ENCODE peak calls at places on chromosomes 1 and 21, in five cellular contexts. S, B, H, N and T are unnamed samples.

GRCh38 chr1:170791941-170792340 is 128.0 kb downstream of the PRRX1 start:
- DNase-seq in S (no peak), B (no peak), H (no peak), N (no peak), T (no peak)

GRCh38 chr1:210298936-210299335 is 29.8 kb upstream of the HHAT start:
- DNase-seq in S (no peak), N (no peak), B (no peak), H (no peak), T (no peak)

GRCh38 chr1:17735340-17735739 is 19.8 kb upstream of the ACTL8 start:
- DNase-seq in N (no peak), B (no peak), H (no peak), S (no peak), T (no peak)

GRCh38 chr1:33120436-33121231 is 39.7 kb downstream of the AZIN2 start:
- DNase-seq in H (no peak), S (no peak), B (peak), N (no peak), T (no peak)

GRCh38 chr1:24932284-24932683 is 2.2 kb upstream of the RUNX3 start:
- DNase-seq in S (no peak), H (no peak), B (peak), N (no peak), T (peak)

GRCh38 chr1:152451254-152451653 is 37.2 kb upstream of the CRNN start:
- DNase-seq in H (no peak), B (no peak), S (peak), N (no peak), T (peak)

GRCh38 chr21:37072239-37072987 is 458 bp downstream of the PIGP start:
- DNase-seq in H (no peak), S (no peak), B (no peak), N (no peak), T (peak)

GRCh38 chr1:101371259-101371658 is 134.4 kb downstream of the S1PR1 start:
- DNase-seq in S (peak), N (no peak), B (no peak), H (peak), T (no peak)

GRCh38 chr1:202310746-202311145 is 31.0 kb downstream of the UBE2T start:
- DNase-seq in N (no peak), S (no peak), B (no peak), H (no peak), T (no peak)

GRCh38 chr1:2132222-2133038 is 62.1 kb downstream of the FAAP20 start:
- DNase-seq in S (peak), B (peak), H (no peak), N (no peak), T (peak)

GRCh38 chr1:162996261-162996660 is 72.9 kb upstream of the RGS4 start:
- DNase-seq in B (no peak), N (no peak), S (no peak), H (no peak), T (no peak)

GRCh38 chr1:100178092-100178491 is at the start of gene LRRC39:
- DNase-seq in H (no peak), B (no peak), N (no peak), S (no peak), T (peak)

GRCh38 chr1:110475358-110476027 is 24.5 kb downstream of the PROK1 start:
- DNase-seq in N (no peak), B (no peak), S (no peak), H (no peak), T (peak)

GRCh38 chr1:30315185-30315960 is 408.0 kb downstream of the MATN1 start:
- DNase-seq in S (no peak), N (no peak), H (no peak), B (no peak), T (no peak)

GRCh38 chr1:232529747-232530146 is 100.2 kb downstream of the SIPA1L2 start:
- DNase-seq in B (no peak), N (no peak), H (no peak), S (no peak), T (no peak)

GRCh38 chr21:34345091-34345871 is 18.5 kb upstream of the KCNE2 start:
- DNase-seq in N (no peak), B (no peak), H (no peak), S (no peak), T (no peak)
- TF ChIP-seq CHD2 in N (no peak), B (no peak), H (no peak), S (no peak), T (no peak)

GRCh38 chr1:45621895-45622266 is 2.0 kb downstream of the CCDC17 start:
- DNase-seq in S (no peak), N (no peak), B (no peak), H (no peak), T (no peak)

GRCh38 chr1:45621501-45621836 is 2.4 kb downstream of the CCDC17 start:
- DNase-seq in H (no peak), S (no peak), N (no peak), B (peak), T (no peak)

GRCh38 chr1:45620588-45621500 is 3.0 kb downstream of the CCDC17 start:
- DNase-seq in H (no peak), S (no peak), B (no peak), N (no peak), T (no peak)

GRCh38 chr1:45622891-45623394 is 911 bp downstream of the CCDC17 start:
- DNase-seq in H (no peak), S (no peak), B (peak), N (no peak), T (peak)

DNA sequence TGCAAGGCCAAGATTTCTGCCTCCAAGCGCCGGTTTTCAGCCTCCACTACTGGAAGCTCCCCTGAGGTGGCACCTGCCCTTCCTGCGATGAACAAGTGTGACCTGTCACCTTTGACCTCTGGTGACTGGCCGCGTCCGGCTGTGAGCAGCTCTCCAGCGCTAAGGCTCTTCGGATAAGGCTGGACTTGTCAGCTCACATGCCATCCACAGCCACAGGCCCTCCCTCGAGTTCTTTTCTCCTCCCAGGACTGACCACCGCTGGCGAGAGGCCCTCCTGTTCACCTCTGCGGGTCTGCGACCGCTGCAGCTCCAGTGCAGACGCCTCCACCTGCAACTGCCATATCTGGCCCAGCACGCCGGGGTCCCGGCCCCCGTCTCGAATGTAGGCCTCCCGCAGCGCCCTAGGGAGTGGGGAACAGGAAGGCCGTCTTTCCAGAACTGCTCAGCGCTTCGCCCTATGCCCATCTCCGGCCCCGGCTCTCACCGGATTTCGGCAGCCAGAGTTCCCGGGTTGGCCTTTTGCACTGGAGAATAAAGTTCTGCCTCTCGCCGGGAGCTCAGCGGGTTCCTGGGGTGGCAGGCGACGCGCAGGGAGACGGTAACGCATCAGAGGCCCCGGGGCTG is 1.5 kb downstream of the CCDC17 start:
- DNase-seq in N (no peak), H (no peak), B (peak), S (no peak), T (peak)
- TF ChIP-seq TAF1 in N (no peak), H (no peak), B (no peak), S (no peak), T (no peak)

GRCh38 chr1:194297100-194297499 is 1110.7 kb upstream of the B3GALT2 start:
- DNase-seq in H (no peak), B (no peak), N (no peak), S (no peak), T (no peak)

GRCh38 chr1:194297999-194298598 is 1111.7 kb upstream of the B3GALT2 start:
- DNase-seq in N (no peak), H (no peak), B (no peak), S (no peak), T (no peak)

GRCh38 chr1:194294006-194294405 is 1107.6 kb upstream of the B3GALT2 start:
- DNase-seq in H (no peak), N (no peak), B (no peak), S (no peak), T (no peak)

GRCh38 chr1:194296201-194296600 is 1109.8 kb upstream of the B3GALT2 start:
- DNase-seq in N (no peak), B (no peak), S (no peak), H (no peak), T (no peak)

GRCh38 chr1:194295690-194296089 is 1109.3 kb upstream of the B3GALT2 start:
- DNase-seq in S (peak), N (no peak), B (no peak), H (no peak), T (peak)
- TF ChIP-seq CHD2 in S (no peak), N (no peak), B (no peak), H (no peak), T (no peak)

GRCh38 chr1:71303617-71304041 is 222.8 kb upstream of the ZRANB2 start:
- DNase-seq in H (no peak), N (no peak), S (no peak), B (no peak), T (no peak)

GRCh38 chr1:71312545-71312944 is 231.7 kb upstream of the ZRANB2 start:
- DNase-seq in S (no peak), B (no peak), N (no peak), H (no peak), T (no peak)

GRCh38 chr1:71311396-71311795 is 230.6 kb upstream of the ZRANB2 start:
- DNase-seq in B (no peak), N (no peak), S (no peak), H (no peak), T (no peak)

GRCh38 chr1:71304125-71304524 is 223.3 kb upstream of the ZRANB2 start:
- DNase-seq in N (no peak), S (no peak), H (no peak), B (no peak), T (no peak)

GRCh38 chr1:71307451-71307850 is 226.6 kb upstream of the ZRANB2 start:
- DNase-seq in H (no peak), S (no peak), N (no peak), B (peak), T (no peak)
- TF ChIP-seq TAF1 in H (no peak), S (no peak), N (no peak), B (no peak), T (no peak)

GRCh38 chr1:114080511-114081144 is 73.0 kb downstream of the SYT6 start:
- DNase-seq in B (no peak), S (no peak), N (no peak), H (no peak), T (peak)

GRCh38 chr1:114079596-114080190 is 74.0 kb downstream of the SYT6 start:
- DNase-seq in H (no peak), S (no peak), B (no peak), N (no peak), T (no peak)

GRCh38 chr1:114082047-114082630 is 71.5 kb downstream of the SYT6 start:
- DNase-seq in H (no peak), B (no peak), S (no peak), N (no peak), T (no peak)

GRCh38 chr1:114081145-114082046 is 72.3 kb downstream of the SYT6 start:
- DNase-seq in B (no peak), S (no peak), N (no peak), H (no peak), T (no peak)

GRCh38 chr1:114083186-114083585 is 70.5 kb downstream of the SYT6 start:
- DNase-seq in H (no peak), B (no peak), N (no peak), S (no peak), T (no peak)
- TF ChIP-seq CHD2 in H (no peak), B (no peak), N (no peak), S (no peak), T (no peak)

GRCh38 chr1:215360786-215361185 is 206.3 kb upstream of the KCTD3 start:
- DNase-seq in B (no peak), N (no peak), S (no peak), H (no peak), T (no peak)
- TF ChIP-seq TAF1 in B (no peak), N (no peak), S (no peak), H (no peak), T (no peak)

GRCh38 chr1:69814926-69815325 is 247.2 kb downstream of the LRRC7 start:
- DNase-seq in S (no peak), N (no peak), B (no peak), H (no peak), T (no peak)
- TF ChIP-seq CHD2 in S (no peak), N (no peak), B (no peak), H (no peak), T (no peak)

GRCh38 chr1:154744352-154744751 is 125.7 kb downstream of the KCNN3 start:
- DNase-seq in B (no peak), N (no peak), H (no peak), S (no peak), T (no peak)

GRCh38 chr1:154745750-154746425 is 124.2 kb downstream of the KCNN3 start:
- DNase-seq in S (no peak), B (no peak), H (no peak), N (no peak), T (no peak)

GRCh38 chr1:154743536-154744036 is 126.5 kb downstream of the KCNN3 start:
- DNase-seq in B (no peak), S (no peak), H (no peak), N (no peak), T (no peak)

GRCh38 chr1:154746620-154747299 is 123.3 kb downstream of the KCNN3 start:
- DNase-seq in N (no peak), S (no peak), H (no peak), B (no peak), T (no peak)

GRCh38 chr1:154745286-154745731 is 124.8 kb downstream of the KCNN3 start:
- DNase-seq in S (no peak), N (no peak), B (no peak), H (peak), T (no peak)
- TF ChIP-seq TAF1 in S (no peak), N (no peak), B (no peak), H (no peak), T (no peak)

GRCh38 chr1:186188004-186188539 is 187.0 kb downstream of the TPR start:
- DNase-seq in N (no peak), H (no peak), S (no peak), B (no peak), T (no peak)
- TF ChIP-seq CHD2 in N (no peak), H (no peak), S (no peak), B (no peak), T (no peak)